ENCODE peak calls at places on chromosomes 11 and 22, in nine cellular contexts. G is lung; V is tibial artery; U is endodermal cell; X is stomach; R is naive thymus-derived CD4-positive, alpha-beta T cell; P is CD4-positive, alpha-beta T cell; A is neural progenitor cell; I is hepatocyte. Z is an unnamed sample.

GRCh38 chr11:35712533-35712932 is 50.0 kb downstream of the TRIM44 start:
- DNase-seq in G (no peak), V (no peak), U (no peak), X (no peak), R (no peak), P (no peak), A (no peak), I (no peak), Z (no peak)

GRCh38 chr22:37301144-37301820 is 19.0 kb downstream of the CYTH4 start:
- DNase-seq in G (no peak), V (no peak), U (no peak), X (no peak), R (no peak), P (no peak), A (no peak), I (no peak), Z (no peak)

GRCh38 chr11:28820296-28820989 is 712.3 kb downstream of the METTL15 start:
- DNase-seq in G (no peak), V (no peak), U (no peak), X (no peak), R (no peak), P (no peak), A (no peak), I (no peak), Z (no peak)

GRCh38 chr22:24093855-24094254 is 82.8 kb downstream of the CABIN1 start:
- DNase-seq in G (no peak), V (peak; percentile 13), U (no peak), X (no peak), R (no peak), P (no peak), A (no peak), I (no peak), Z (no peak)

GRCh38 chr11:83918471-83918870 is 632.3 kb upstream of the CCDC90B start:
- DNase-seq in G (no peak), V (peak; percentile 62), U (no peak), X (no peak), R (no peak), P (no peak), A (no peak), I (no peak), Z (no peak)

GRCh38 chr11:45651156-45651555 is 14.3 kb downstream of the CHST1 start:
- DNase-seq in G (no peak), V (no peak), U (no peak), X (no peak), R (no peak), P (no peak), A (peak; percentile 0), I (no peak), Z (no peak)

GRCh38 chr11:57459112-57460016 is 964 bp upstream of the RTN4RL2 start:
- DNase-seq in G (no peak), V (no peak), U (peak; percentile 72), X (no peak), R (peak; percentile 30), P (no peak), A (peak; percentile 45), I (peak; percentile 48), Z (peak; percentile 41)

GRCh38 chr11:64747961-64748715 is 4.2 kb upstream of the RASGRP2 start:
- DNase-seq in G (no peak), V (no peak), U (no peak), X (no peak), R (no peak), P (no peak), A (no peak), I (no peak), Z (no peak)

GRCh38 chr22:48391820-48392219 is 1435.9 kb downstream of the BRD1 start:
- DNase-seq in G (no peak), V (no peak), U (no peak), X (no peak), R (no peak), P (no peak), A (no peak), I (no peak), Z (no peak)

GRCh38 chr11:110445428-110445827 is 15.7 kb downstream of the FDX1 start:
- DNase-seq in G (no peak), V (no peak), U (no peak), X (no peak), R (no peak), P (no peak), A (no peak), I (no peak), Z (no peak)

GRCh38 chr11:61917357-61918109 is at the start of gene RAB3IL1:
- DNase-seq in G (no peak), V (peak; percentile 74), U (peak; percentile 82), X (peak; percentile 56), R (no peak), P (no peak), A (peak; percentile 90), I (peak; percentile 86), Z (peak; percentile 45)

GRCh38 chr11:44755553-44756505 is 29.1 kb downstream of the TSPAN18 start:
- DNase-seq in G (no peak), V (peak; percentile 57), U (no peak), X (no peak), R (no peak), P (no peak), A (no peak), I (peak; percentile 22), Z (no peak)

GRCh38 chr11:20023082-20023426 is 137.2 kb downstream of the DBX1 start:
- DNase-seq in G (no peak), V (no peak), U (no peak), X (no peak), R (no peak), P (no peak), A (no peak), I (no peak), Z (peak; percentile 46)
- H3K27ac ChIP-seq in G (no peak overlapping the region), V (peak overlapping the region; percentile 37), U (peak overlapping the region; percentile 48), X (no peak overlapping the region), R (no peak overlapping the region), P (no peak overlapping the region), A (peak overlapping the region; percentile 90), I (peak overlapping the region; percentile 67), Z (peak overlapping the region; percentile 74)

DNA sequence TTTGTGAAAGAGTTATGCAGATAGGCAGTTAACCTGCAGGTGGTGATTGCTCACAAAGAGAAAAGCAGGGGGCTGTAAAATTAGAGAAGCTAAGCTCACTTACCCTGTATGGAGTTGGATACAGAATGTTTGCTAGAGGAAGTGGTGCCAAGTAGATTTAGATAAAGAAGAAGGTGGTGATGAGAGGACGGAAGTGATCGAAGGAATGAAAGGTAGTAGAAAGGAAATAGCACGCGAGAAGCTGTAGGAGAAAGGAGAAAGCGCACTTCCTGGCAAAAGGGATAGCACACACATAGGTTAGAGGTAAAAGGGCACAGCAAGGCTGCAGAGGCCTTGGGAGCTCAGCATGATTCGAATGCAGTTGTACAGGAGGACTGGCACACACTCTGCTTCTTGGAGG is 87.3 kb upstream of the CTSC start:
- DNase-seq in G (no peak), V (no peak), U (no peak), X (no peak), R (no peak), P (no peak), A (no peak), I (no peak), Z (no peak)
- H3K27ac ChIP-seq in G (no peak overlapping the region), V (no peak overlapping the region), U (no peak overlapping the region), X (no peak overlapping the region), R (no peak overlapping the region), P (no peak overlapping the region), A (no peak overlapping the region), I (no peak overlapping the region), Z (no peak overlapping the region)

GRCh38 chr11:47440054-47440476 is 8.9 kb downstream of the RAPSN start:
- DNase-seq in G (no peak), V (no peak), U (no peak), X (no peak), R (no peak), P (no peak), A (no peak), I (no peak), Z (no peak)

GRCh38 chr11:47437218-47437745 is 11.0 kb upstream of the PSMC3 start:
- DNase-seq in G (no peak), V (no peak), U (no peak), X (no peak), R (no peak), P (no peak), A (no peak), I (no peak), Z (no peak)

GRCh38 chr11:47438721-47439120 is 10.2 kb downstream of the RAPSN start:
- DNase-seq in G (no peak), V (no peak), U (no peak), X (no peak), R (no peak), P (no peak), A (no peak), I (no peak), Z (no peak)

GRCh38 chr11:47436726-47437125 is 10.5 kb upstream of the PSMC3 start:
- DNase-seq in G (no peak), V (no peak), U (no peak), X (no peak), R (no peak), P (no peak), A (no peak), I (no peak), Z (no peak)

GRCh38 chr11:47437746-47438418 is 11.1 kb downstream of the RAPSN start:
- DNase-seq in G (no peak), V (no peak), U (no peak), X (peak; percentile 72), R (no peak), P (no peak), A (no peak), I (peak; percentile 45), Z (peak; percentile 94)
- H3K27ac ChIP-seq in G (no peak overlapping the region), V (no peak overlapping the region), U (no peak overlapping the region), X (peak overlapping the region; percentile 49), R (no peak overlapping the region), P (no peak overlapping the region), A (no peak overlapping the region), I (peak overlapping the region; percentile 71), Z (peak overlapping the region; percentile 81)

GRCh38 chr11:11244470-11245080 is 108.5 kb downstream of the CSNK2A3 start:
- DNase-seq in G (no peak), V (no peak), U (no peak), X (no peak), R (no peak), P (no peak), A (no peak), I (no peak), Z (no peak)
- H3K27ac ChIP-seq in G (peak overlapping the region; percentile 61), V (peak overlapping the region; percentile 66), U (peak overlapping the region; percentile 94), X (peak overlapping the region; percentile 74), R (no peak overlapping the region), P (no peak overlapping the region), A (peak overlapping the region; percentile 44), I (no peak overlapping the region), Z (peak overlapping the region; percentile 33)

DNA sequence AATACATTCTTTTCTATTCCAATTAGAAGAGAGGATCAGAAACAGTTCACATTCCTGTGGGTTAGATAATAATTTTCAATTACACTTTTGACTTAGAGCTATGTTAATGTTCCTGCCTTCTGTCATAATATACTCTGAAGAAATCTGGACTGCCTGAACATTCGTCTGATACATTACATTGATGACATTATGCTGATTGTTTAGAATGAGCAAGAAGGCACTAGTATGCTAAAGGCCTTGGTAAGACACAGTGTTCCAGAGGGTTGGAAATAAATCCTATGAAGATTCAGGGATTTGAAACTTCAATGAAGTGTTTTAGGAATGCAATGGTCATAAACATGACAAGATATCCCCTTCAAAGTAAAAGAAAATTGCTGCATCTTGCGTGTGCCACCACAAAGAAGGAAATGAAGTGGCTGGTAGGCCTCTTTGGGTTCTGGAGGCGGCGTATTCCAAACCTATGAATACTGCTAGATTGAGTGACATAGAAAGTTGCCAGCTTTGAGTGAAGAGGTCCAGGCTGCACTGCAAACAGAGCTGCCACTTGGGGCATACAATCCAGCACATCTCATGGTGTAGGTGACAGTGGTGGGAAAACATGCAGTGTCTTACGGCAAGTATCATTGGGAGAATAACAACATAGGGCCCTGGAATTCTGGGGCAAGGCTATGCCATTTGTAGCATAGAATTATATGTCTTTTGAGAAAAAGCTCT is 21.2 kb upstream of the PDE3B start:
- DNase-seq in G (no peak), V (no peak), U (no peak), X (no peak), R (no peak), P (no peak), A (no peak), I (no peak), Z (no peak)
- H3K27ac ChIP-seq in G (no peak overlapping the region), V (no peak overlapping the region), U (no peak overlapping the region), X (no peak overlapping the region), R (no peak overlapping the region), P (no peak overlapping the region), A (no peak overlapping the region), I (peak overlapping the region; percentile 79), Z (no peak overlapping the region)

Z was measured in thyroid gland.